ENCODE peak calls at places on chromosomes 6 and 20, in six cellular contexts. F is upper lobe of right lung; Y is astrocyte of the cerebellum; W is AG10803; S is activated CD8-positive, alpha-beta memory T cell treated with anti-CD3 and anti-CD28 coated beads, Interleukin-2, amount 50 U/mL, for 48 hours; U is substantia nigra. K is an unnamed sample.

GRCh38 chr6:14983599-14984296 is 262.1 kb upstream of the JARID2 start:
- DNase-seq in F (no peak), Y (no peak), W (no peak), S (no peak), U (no peak), K (no peak)

GRCh38 chr6:4732691-4733315 is 43.4 kb upstream of the CDYL start:
- DNase-seq in F (no peak), Y (peak; percentile 59), W (peak; percentile 89), S (no peak), U (no peak), K (peak; percentile 71)

GRCh38 chr6:146664871-146665270 is 66.1 kb downstream of the ADGB start:
- DNase-seq in F (no peak), Y (no peak), W (no peak), S (no peak), U (no peak), K (no peak)

GRCh38 chr6:38307730-38308129 is 332.0 kb downstream of the BTBD9 start:
- DNase-seq in F (no peak), Y (no peak), W (no peak), S (no peak), U (no peak), K (no peak)

GRCh38 chr6:150377211-150377781 is 8.5 kb downstream of the IYD start:
- DNase-seq in F (no peak), Y (peak; percentile 6), W (peak; percentile 29), S (no peak), U (no peak), K (peak; percentile 93)

GRCh38 chr20:45896641-45897161 is 5.6 kb downstream of the CTSA start:
- DNase-seq in F (no peak), Y (no peak), W (no peak), S (no peak), U (no peak), K (no peak)

GRCh38 chr6:140446241-140446640 is 1071.8 kb upstream of the CITED2 start:
- DNase-seq in F (no peak), Y (no peak), W (no peak), S (no peak), U (no peak), K (no peak)

GRCh38 chr6:2944405-2945068 is 26.8 kb downstream of the SERPINB6 start:
- DNase-seq in F (no peak), Y (no peak), W (no peak), S (no peak), U (no peak), K (no peak)

GRCh38 chr20:57566399-57566798 is 5.5 kb downstream of the PCK1 start:
- DNase-seq in F (no peak), Y (no peak), W (no peak), S (no peak), U (no peak), K (no peak)

GRCh38 chr6:165060636-165061190 is 248.7 kb downstream of the C6orf118 start:
- DNase-seq in F (no peak), Y (peak; percentile 6), W (peak; percentile 57), S (no peak), U (no peak), K (no peak)

GRCh38 chr6:57068066-57068465 is 21.6 kb downstream of the KIAA1586 start:
- DNase-seq in F (no peak), Y (peak; percentile 66), W (peak; percentile 10), S (no peak), U (no peak), K (no peak)

GRCh38 chr6:18501313-18502013 is 114.3 kb downstream of the RNF144B start:
- DNase-seq in F (peak; percentile 75), Y (peak; percentile 42), W (peak; percentile 86), S (no peak), U (no peak), K (no peak)

GRCh38 chr6:134468633-134469032 is 150.7 kb upstream of the SGK1 start:
- DNase-seq in F (no peak), Y (no peak), W (no peak), S (no peak), U (no peak), K (no peak)

GRCh38 chr6:118372413-118372812 is 175.7 kb upstream of the PLN start:
- DNase-seq in F (no peak), Y (no peak), W (peak; percentile 16), S (no peak), U (no peak), K (peak; percentile 57)

GRCh38 chr6:46411798-46412197 is 79.5 kb downstream of the RCAN2 start:
- DNase-seq in F (no peak), Y (no peak), W (no peak), S (no peak), U (no peak), K (no peak)

GRCh38 chr20:1122388-1123315 is 4.2 kb downstream of the PSMF1 start:
- DNase-seq in F (peak; percentile 73), Y (peak; percentile 19), W (peak; percentile 66), S (no peak), U (no peak), K (no peak)

GRCh38 chr20:1423625-1424106 is 30.8 kb upstream of the FKBP1A start:
- DNase-seq in F (no peak), Y (peak; percentile 53), W (peak; percentile 53), S (no peak), U (no peak), K (no peak)

GRCh38 chr6:139927236-139927635 is 552.8 kb upstream of the CITED2 start:
- DNase-seq in F (no peak), Y (peak; percentile 90), W (peak; percentile 88), S (no peak), U (no peak), K (no peak)

GRCh38 chr6:109255946-109256628 is 126.2 kb downstream of the CD164 start:
- DNase-seq in F (no peak), Y (no peak), W (peak; percentile 25), S (no peak), U (no peak), K (no peak)

GRCh38 chr6:144500886-144501285 is 215.8 kb downstream of the UTRN start:
- DNase-seq in F (no peak), Y (no peak), W (no peak), S (no peak), U (no peak), K (no peak)

GRCh38 chr20:24684954-24685691 is 215.7 kb downstream of the SYNDIG1 start:
- DNase-seq in F (peak; percentile 48), Y (no peak), W (no peak), S (no peak), U (no peak), K (no peak)

GRCh38 chr6:148464319-148465010 is 121.8 kb downstream of the SASH1 start:
- DNase-seq in F (no peak), Y (peak; percentile 69), W (peak; percentile 79), S (peak; percentile 74), U (no peak), K (peak; percentile 27)

GRCh38 chr20:59751075-59751711 is 146.9 kb downstream of the PHACTR3 start:
- DNase-seq in F (peak; percentile 83), Y (no peak), W (peak; percentile 79), S (peak; percentile 76), U (peak; percentile 27), K (no peak)

GRCh38 chr6:169326067-169326799 is 72.6 kb upstream of the THBS2 start:
- DNase-seq in F (no peak), Y (no peak), W (peak; percentile 30), S (no peak), U (no peak), K (no peak)